ENCODE peak calls at places on chromosomes 11 and 22, in ten cellular contexts. M is stomach, I is A549, Y is astrocyte of the spinal cord, S is left ventricle myocardium inferior, P is GM12865, T is bronchial epithelial cell, G is dorsolateral prefrontal cortex, H is psoas muscle, O is kidney epithelial cell. D is an unnamed sample.

GRCh38 chr22:50444663-50445062 is 30.2 kb downstream of the SBF1 start:
- DNase-seq in G (no peak), O (peak; percentile 29), H (peak; percentile 31), Y (peak; percentile 75), P (no peak), T (peak; percentile 34), M (peak; percentile 84), I (peak; percentile 27), S (no peak), D (peak; percentile 44)

GRCh38 chr22:47328550-47329243 is 566.2 kb downstream of the TBC1D22A start:
- DNase-seq in T (peak; percentile 74), H (peak; percentile 43), Y (peak; percentile 97), I (peak; percentile 76), P (no peak), G (no peak), S (no peak), M (no peak), O (peak; percentile 85), D (no peak)

GRCh38 chr22:20239063-20239950 is 28.8 kb downstream of the RTN4R start:
- DNase-seq in I (no peak), T (no peak), P (no peak), M (no peak), H (peak; percentile 60), Y (no peak), O (no peak), S (peak; percentile 52), G (peak; percentile 85), D (no peak)

GRCh38 chr22:32617271-32617670 is 142.7 kb downstream of the FBXO7 start:
- DNase-seq in Y (no peak), T (no peak), G (no peak), H (no peak), O (no peak), I (no peak), M (no peak), P (no peak), S (no peak), D (no peak)

GRCh38 chr11:128208329-128209220 is 378.8 kb downstream of the ETS1 start:
- DNase-seq in Y (peak; percentile 96), T (peak; percentile 95), O (peak; percentile 87), M (no peak), S (no peak), H (no peak), I (peak; percentile 79), P (no peak), G (no peak), D (peak; percentile 93)

GRCh38 chr11:48005878-48006277 is 25.5 kb downstream of the PTPRJ start:
- DNase-seq in Y (no peak), H (no peak), P (no peak), O (no peak), M (no peak), I (no peak), T (no peak), S (no peak), G (no peak), D (no peak)

GRCh38 chr22:49838771-49839717 is 11.4 kb upstream of the BRD1 start:
- DNase-seq in I (no peak), S (no peak), G (no peak), H (no peak), T (no peak), M (no peak), O (no peak), P (peak; percentile 61), Y (peak; percentile 19), D (no peak)

GRCh38 chr22:23054531-23055257 is 15.6 kb upstream of the GNAZ start:
- DNase-seq in Y (no peak), G (peak; percentile 12), T (no peak), P (peak; percentile 73), H (no peak), O (no peak), M (peak; percentile 35), S (no peak), I (no peak), D (peak; percentile 10)

GRCh38 chr11:123245567-123245966 is 50.5 kb upstream of the CLMP start:
- DNase-seq in M (no peak), T (no peak), G (no peak), H (no peak), O (no peak), Y (no peak), I (no peak), S (no peak), P (no peak), D (no peak)

GRCh38 chr11:19929655-19930054 is 217.0 kb downstream of the NAV2 start:
- DNase-seq in Y (peak; percentile 47), H (no peak), G (no peak), O (no peak), T (no peak), P (no peak), S (no peak), M (no peak), I (no peak), D (no peak)

GRCh38 chr11:121687961-121688566 is 235.3 kb upstream of the SORL1-AS1 start:
- DNase-seq in P (no peak), T (no peak), I (no peak), O (no peak), Y (peak; percentile 77), H (no peak), S (no peak), G (no peak), M (no peak), D (no peak)

GRCh38 chr11:128207861-128208321 is 379.5 kb downstream of the ETS1 start:
- DNase-seq in Y (peak; percentile 92), S (no peak), P (no peak), H (no peak), O (peak; percentile 92), M (no peak), T (peak; percentile 100), I (peak; percentile 94), G (no peak), D (peak; percentile 100)

GRCh38 chr11:79100093-79100704 is 340.6 kb downstream of the TENM4 start:
- DNase-seq in M (peak; percentile 32), P (peak; percentile 54), S (no peak), H (no peak), T (peak; percentile 51), O (no peak), I (peak; percentile 70), G (no peak), Y (peak; percentile 60), D (no peak)

GRCh38 chr11:63761870-63762661 is 6.5 kb downstream of the ZFTA start:
- DNase-seq in I (no peak), P (no peak), Y (no peak), H (peak; percentile 28), T (no peak), G (peak; percentile 52), O (no peak), S (peak; percentile 33), M (no peak), D (no peak)

GRCh38 chr11:126212089-126212660 is 593 bp downstream of the FAM118B start:
- DNase-seq in P (no peak), S (no peak), I (no peak), T (no peak), O (no peak), M (no peak), H (no peak), G (no peak), Y (peak; percentile 7), D (no peak)

GRCh38 chr11:37474889-37475288 is 876.9 kb upstream of the RAG2 start:
- DNase-seq in Y (no peak), O (no peak), S (no peak), P (no peak), G (no peak), I (no peak), H (no peak), M (no peak), T (no peak), D (no peak)

GRCh38 chr11:121425818-121426217 is 26.3 kb upstream of the SORL1 start:
- DNase-seq in T (no peak), H (no peak), G (no peak), I (no peak), P (no peak), O (no peak), S (no peak), M (no peak), Y (no peak), D (no peak)

DNA sequence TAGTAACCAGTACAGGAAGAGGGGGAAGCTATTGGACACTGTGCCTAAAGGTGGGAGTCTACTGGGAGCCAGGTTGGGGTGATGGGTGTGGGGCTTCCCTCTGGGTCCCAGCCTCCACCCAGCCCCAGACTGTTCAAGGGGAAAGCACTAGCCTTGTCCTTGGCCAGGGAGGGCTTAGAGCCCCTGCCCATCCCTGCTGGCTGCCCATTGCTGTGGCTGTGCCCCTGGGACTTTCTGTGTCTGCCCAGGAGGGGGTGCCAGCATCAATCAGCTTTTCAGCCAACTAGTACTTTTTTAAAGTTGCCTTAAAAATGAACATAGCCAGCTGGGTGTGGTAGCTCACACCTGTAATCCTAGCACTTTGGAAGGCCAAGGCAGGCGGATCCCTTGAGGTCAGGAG is 19.9 kb downstream of the INCENP start:
- DNase-seq in S (no peak), I (no peak), H (no peak), G (no peak), T (no peak), Y (no peak), P (no peak), O (no peak), M (peak; percentile 13), D (no peak)
- TF ChIP-seq CTCF in S (no peak), I (no peak), H (no peak), G (no peak), T (no peak), Y (peak; percentile 26), P (no peak), O (no peak), M (no peak), D (peak; percentile 16)

GRCh38 chr11:707817-708420 is 1.9 kb downstream of the EPS8L2 start:
- DNase-seq in S (no peak), P (no peak), H (no peak), Y (no peak), G (no peak), O (no peak), M (peak; percentile 68), T (no peak), I (no peak), D (no peak)
- H3K4me3 ChIP-seq in S (no peak overlapping the region), P (no peak overlapping the region), H (no peak overlapping the region), Y (no peak overlapping the region), G (no peak overlapping the region), O (no peak overlapping the region), M (peak overlapping the region; percentile 60), T (peak overlapping the region; percentile 93), I (peak overlapping the region; percentile 97), D (peak overlapping the region; percentile 67)

DNA sequence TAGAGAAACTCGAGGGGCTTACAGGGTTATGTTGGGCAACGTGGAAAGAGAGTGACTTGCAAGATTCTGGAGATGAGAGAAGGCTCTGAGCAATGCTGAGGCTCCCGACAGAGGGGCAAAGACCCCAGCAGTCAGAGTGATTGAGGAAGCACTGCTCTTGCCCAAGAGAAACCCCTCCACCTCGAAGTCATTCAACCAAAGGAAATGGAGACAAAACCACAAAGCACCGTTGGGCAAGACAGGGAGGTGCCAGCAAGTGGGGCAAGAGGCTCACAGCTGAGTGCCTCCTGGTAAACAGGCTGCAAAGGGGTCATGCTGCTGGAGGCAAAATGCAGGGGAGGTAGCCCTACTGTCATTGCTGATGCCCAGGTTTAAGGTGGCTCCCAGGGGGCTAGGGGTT is 17.9 kb upstream of the MYH9 start:
- DNase-seq in S (no peak), Y (no peak), T (peak; percentile 58), P (peak; percentile 59), M (peak; percentile 36), I (no peak), G (no peak), H (peak; percentile 32), O (no peak), D (no peak)
- TF ChIP-seq CTCF in S (no peak), Y (no peak), T (no peak), P (no peak), M (no peak), I (no peak), G (no peak), H (no peak), O (peak; percentile 9), D (peak; percentile 29)

GRCh38 chr11:74248469-74248868 is 63.0 kb downstream of the P4HA3 start:
- DNase-seq in O (no peak), S (no peak), P (no peak), H (no peak), I (no peak), G (no peak), Y (no peak), M (no peak), T (no peak), D (no peak)
- H3K4me3 ChIP-seq in O (no peak overlapping the region), S (no peak overlapping the region), P (no peak overlapping the region), H (no peak overlapping the region), I (no peak overlapping the region), G (no peak overlapping the region), Y (no peak overlapping the region), M (no peak overlapping the region), T (no peak overlapping the region), D (no peak overlapping the region)